ENCODE peak calls at places on chromosomes 11 and 22, in five cellular contexts. W is cardiac muscle cell, T is heart right ventricle, I is AG04450, U is keratinocyte. Q is an unnamed sample.

GRCh38 chr22:20404881-20405280 is 10.9 kb downstream of the ZNF74 start:
- DNase-seq in W (no peak), U (no peak), I (no peak), T (no peak), Q (no peak)

GRCh38 chr22:46754110-46754799 is 8.2 kb upstream of the TBC1D22A start:
- DNase-seq in U (peak), I (peak), W (peak), T (peak), Q (peak)

GRCh38 chr11:100682247-100682969 is 4.7 kb upstream of the ARHGAP42 start:
- DNase-seq in U (no peak), I (no peak), T (no peak), W (peak), Q (no peak)

GRCh38 chr11:5550440-5551095 is 2.2 kb upstream of the OR52H1 start:
- DNase-seq in W (peak), U (peak), I (peak), T (no peak), Q (peak)

GRCh38 chr11:117179048-117179999 is 781 bp downstream of the SIDT2 start:
- DNase-seq in T (peak), I (no peak), W (peak), U (no peak), Q (no peak)

GRCh38 chr11:125167954-125168821 is 3.6 kb downstream of the PKNOX2 start:
- DNase-seq in I (peak), U (no peak), W (peak), T (no peak), Q (no peak)

GRCh38 chr22:46611189-46611588 is 9.0 kb upstream of the GRAMD4 start:
- DNase-seq in T (no peak), U (no peak), W (no peak), I (no peak), Q (no peak)

GRCh38 chr11:31803813-31804438 is 7.2 kb downstream of the PAX6 start:
- DNase-seq in I (no peak), T (no peak), U (no peak), W (no peak), Q (no peak)

GRCh38 chr11:79199729-79200354 is 241.0 kb downstream of the TENM4 start:
- DNase-seq in T (peak), U (no peak), W (no peak), I (no peak), Q (no peak)

GRCh38 chr22:41022470-41023298 is 69.7 kb upstream of the EP300 start:
- DNase-seq in U (no peak), T (peak), W (peak), I (peak), Q (no peak)

GRCh38 chr22:44273175-44273574 is 39.6 kb downstream of the SHISAL1 start:
- DNase-seq in T (no peak), I (no peak), U (no peak), W (no peak), Q (no peak)

GRCh38 chr22:29780781-29781676 is 13.9 kb downstream of the UQCR10 start:
- DNase-seq in W (peak), T (no peak), U (no peak), I (peak), Q (no peak)

GRCh38 chr11:86951706-86952105 is 3.5 kb downstream of the FZD4 start:
- DNase-seq in I (no peak), W (no peak), U (no peak), T (no peak), Q (no peak)
- H3K27ac ChIP-seq in I (no peak), W (no peak), U (no peak), T (peak), Q (no peak)

GRCh38 chr11:33907419-33907818 is 15.5 kb upstream of the LMO2 start:
- DNase-seq in W (no peak), T (no peak), U (no peak), I (no peak), Q (no peak)
- H3K27ac ChIP-seq in W (peak), T (no peak), U (no peak), I (no peak), Q (no peak)

GRCh38 chr11:20035701-20036601 is 124.3 kb downstream of the DBX1 start:
- DNase-seq in I (peak), U (peak), T (no peak), W (peak), Q (peak)
- H3K27ac ChIP-seq in I (peak), U (peak), T (no peak), W (peak), Q (peak)

GRCh38 chr11:60895687-60896086 is 10.7 kb downstream of the PRPF19 start:
- DNase-seq in W (no peak), T (no peak), I (no peak), U (no peak), Q (no peak)

GRCh38 chr11:60887531-60887930 is 18.9 kb downstream of the PRPF19 start:
- DNase-seq in U (no peak), I (no peak), T (peak), W (peak), Q (no peak)

GRCh38 chr11:60890696-60891095 is 15.7 kb downstream of the PRPF19 start:
- DNase-seq in T (no peak), U (no peak), I (no peak), W (no peak), Q (no peak)

GRCh38 chr11:60891103-60891741 is 15.2 kb downstream of the PRPF19 start:
- DNase-seq in W (peak), I (no peak), U (no peak), T (no peak), Q (no peak)

GRCh38 chr11:60889869-60890311 is 16.5 kb downstream of the PRPF19 start:
- DNase-seq in T (no peak), I (no peak), U (no peak), W (no peak), Q (no peak)
- H3K27ac ChIP-seq in T (peak), I (no peak), U (no peak), W (no peak), Q (no peak)

DNA sequence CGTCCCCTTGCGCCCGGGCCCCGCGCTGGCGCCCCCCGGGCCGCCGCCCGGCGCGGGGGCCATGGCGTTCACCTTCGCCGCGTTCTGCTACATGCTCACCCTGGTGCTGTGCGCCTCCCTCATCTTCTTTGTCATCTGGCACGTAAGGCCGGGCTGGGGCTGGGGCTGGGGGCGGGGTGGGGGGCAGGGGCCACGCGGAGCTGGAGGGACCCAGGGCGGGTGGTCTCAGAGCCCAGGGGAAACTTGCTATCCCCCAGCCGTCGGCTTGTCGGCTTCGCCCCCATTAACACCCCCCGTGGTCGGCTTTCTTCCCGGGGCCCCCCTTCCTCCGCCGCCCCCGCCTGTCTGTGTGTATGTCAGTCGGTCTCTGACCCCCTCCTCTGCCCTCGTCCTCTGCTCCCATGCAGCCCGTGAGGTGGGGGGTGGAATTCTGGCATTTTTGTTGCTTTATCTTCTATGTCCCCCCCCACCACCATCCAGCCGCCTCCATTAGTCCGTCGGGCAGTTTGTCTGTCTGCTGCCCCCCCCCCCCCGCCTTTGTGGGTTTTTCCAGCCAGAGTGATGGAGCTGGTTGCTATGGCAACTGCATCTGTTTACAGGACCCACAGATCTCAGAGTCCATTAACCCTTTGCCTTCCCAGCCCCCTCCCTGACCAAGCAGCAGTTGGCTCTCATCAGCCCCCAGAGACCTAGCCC is 569 bp downstream of the CNIH2 start:
- DNase-seq in I (no peak), W (peak), T (no peak), U (no peak), Q (no peak)
- H3K27ac ChIP-seq in I (no peak), W (no peak), T (no peak), U (no peak), Q (no peak)

GRCh38 chr11:102604011-102604410 is 21.1 kb downstream of the MMP20 start:
- DNase-seq in U (no peak), I (no peak), T (no peak), W (no peak), Q (no peak)

GRCh38 chr11:102603576-102603975 is 21.6 kb downstream of the MMP20 start:
- DNase-seq in I (no peak), W (no peak), U (no peak), T (no peak), Q (no peak)

GRCh38 chr11:102600666-102601065 is 24.5 kb downstream of the MMP20 start:
- DNase-seq in W (no peak), I (no peak), T (no peak), U (no peak), Q (no peak)

GRCh38 chr11:102604875-102605274 is 20.3 kb downstream of the MMP20 start:
- DNase-seq in T (no peak), U (no peak), I (no peak), W (no peak), Q (no peak)

GRCh38 chr11:102603091-102603490 is 22.0 kb downstream of the MMP20 start:
- DNase-seq in T (no peak), U (no peak), W (peak), I (peak), Q (no peak)
- H3K27ac ChIP-seq in T (no peak), U (no peak), W (no peak), I (peak), Q (peak)